ENCODE peak calls at places on chromosomes 1 and 21, in five cellular contexts. Z is HCT116, A is breast epithelium, J is AG04449, P is A549. B is an unnamed sample.

GRCh38 chr1:54172614-54173312 is 20.0 kb upstream of the CDCP2 start:
- DNase-seq in P (no peak), Z (no peak), J (no peak), A (no peak), B (no peak)

GRCh38 chr1:157410457-157410856 is 141.9 kb downstream of the FCRL5 start:
- DNase-seq in P (no peak), Z (no peak), A (no peak), J (no peak), B (no peak)

GRCh38 chr21:39867198-39867650 is at the start of gene PCP4:
- DNase-seq in P (peak; percentile 36), A (peak; percentile 53), J (no peak), Z (peak; percentile 27), B (peak; percentile 75)

GRCh38 chr1:175188936-175189335 is 3.6 kb downstream of the KIAA0040 start:
- DNase-seq in Z (no peak), J (no peak), A (no peak), P (no peak), B (no peak)

GRCh38 chr1:247551716-247552115 is 2.8 kb downstream of the GCSAML start:
- DNase-seq in J (peak; percentile 16), A (no peak), P (no peak), Z (no peak), B (no peak)

GRCh38 chr1:169094897-169095569 is 11.5 kb upstream of the ATP1B1 start:
- DNase-seq in A (no peak), J (no peak), Z (no peak), P (no peak), B (no peak)

GRCh38 chr1:21154717-21155116 is 22.0 kb downstream of the EIF4G3 start:
- DNase-seq in A (no peak), P (no peak), Z (no peak), J (no peak), B (no peak)

GRCh38 chr1:192809286-192810252 is 730 bp downstream of the RGS2 start:
- DNase-seq in J (no peak), P (peak; percentile 48), A (no peak), Z (no peak), B (no peak)

GRCh38 chr1:230772457-230773395 is 25.5 kb downstream of the CAPN9 start:
- DNase-seq in J (peak; percentile 26), P (peak; percentile 53), A (no peak), Z (no peak), B (peak; percentile 70)

GRCh38 chr1:113931456-113931855 is 2.3 kb downstream of the HIPK1 start:
- DNase-seq in A (no peak), J (no peak), Z (no peak), P (no peak), B (no peak)

GRCh38 chr1:221856188-221857093 is 114.6 kb upstream of the DUSP10 start:
- DNase-seq in A (no peak), P (no peak), J (no peak), Z (no peak), B (no peak)

GRCh38 chr1:237134929-237135328 is 92.9 kb downstream of the RYR2 start:
- DNase-seq in Z (no peak), P (no peak), J (no peak), A (no peak), B (no peak)

GRCh38 chr1:239744851-239745250 is 346.8 kb upstream of the FMN2 start:
- DNase-seq in A (no peak), J (no peak), P (no peak), Z (no peak), B (no peak)

GRCh38 chr1:54547601-54548388 is at the start of gene ACOT11:
- DNase-seq in P (no peak), Z (no peak), J (no peak), A (peak; percentile 71), B (no peak)

GRCh38 chr1:32240140-32240951 is 6.7 kb upstream of the FAM167B start:
- DNase-seq in J (no peak), Z (peak; percentile 58), P (peak; percentile 75), A (peak; percentile 75), B (peak; percentile 61)

GRCh38 chr21:16085436-16085835 is 355.7 kb downstream of the USP25 start:
- DNase-seq in P (no peak), Z (no peak), J (no peak), A (no peak), B (no peak)

GRCh38 chr1:18962121-18962721 is 5.7 kb upstream of the IFFO2 start:
- DNase-seq in Z (no peak), J (no peak), A (peak; percentile 92), P (no peak), B (no peak)

GRCh38 chr1:226723640-226724532 is 15.2 kb downstream of the ITPKB start:
- DNase-seq in P (no peak), A (no peak), J (peak; percentile 34), Z (no peak), B (peak; percentile 13)

GRCh38 chr1:175978476-175978875 is 228.6 kb downstream of the COP1 start:
- DNase-seq in A (no peak), Z (no peak), P (no peak), J (no peak), B (no peak)

GRCh38 chr1:235931181-235931738 is 64.6 kb upstream of the LYST start:
- DNase-seq in P (no peak), Z (no peak), J (no peak), A (no peak), B (no peak)

GRCh38 chr1:15123298-15123697 is 30.2 kb upstream of the TMEM51 start:
- DNase-seq in A (no peak), P (no peak), Z (no peak), J (no peak), B (no peak)

GRCh38 chr21:41571938-41572510 is 64.1 kb upstream of the TMPRSS2 start:
- DNase-seq in P (no peak), Z (peak; percentile 15), A (no peak), J (no peak), B (no peak)

GRCh38 chr1:14627608-14628489 is 29.4 kb downstream of the KAZN start:
- DNase-seq in J (no peak), Z (no peak), P (no peak), A (no peak), B (no peak)

GRCh38 chr1:229192031-229192430 is 78.9 kb upstream of the RAB4A start:
- DNase-seq in Z (no peak), J (no peak), P (no peak), A (no peak), B (no peak)

GRCh38 chr1:69290266-69290665 is 277.5 kb upstream of the LRRC7 start:
- DNase-seq in P (no peak), A (no peak), J (no peak), Z (no peak), B (no peak)

GRCh38 chr1:94925561-94926364 is 1.1 kb downstream of the CNN3 start:
- DNase-seq in P (peak; percentile 48), A (peak; percentile 93), J (peak; percentile 54), Z (peak; percentile 72), B (peak; percentile 75)

GRCh38 chr1:101284021-101284420 is 47.2 kb downstream of the S1PR1 start:
- DNase-seq in Z (no peak), A (no peak), J (no peak), P (no peak), B (no peak)

GRCh38 chr21:25583370-25584133 is 23.7 kb downstream of the MRPL39 start:
- DNase-seq in Z (no peak), J (no peak), P (no peak), A (no peak), B (no peak)

GRCh38 chr1:155989242-155989991 is 11.1 kb upstream of the ARHGEF2 start:
- DNase-seq in P (peak; percentile 71), J (no peak), A (peak; percentile 71), Z (no peak), B (peak; percentile 60)

GRCh38 chr1:246566808-246567154 is 525 bp downstream of the CNST start:
- DNase-seq in J (no peak), P (no peak), Z (no peak), A (peak; percentile 30), B (no peak)

DNA sequence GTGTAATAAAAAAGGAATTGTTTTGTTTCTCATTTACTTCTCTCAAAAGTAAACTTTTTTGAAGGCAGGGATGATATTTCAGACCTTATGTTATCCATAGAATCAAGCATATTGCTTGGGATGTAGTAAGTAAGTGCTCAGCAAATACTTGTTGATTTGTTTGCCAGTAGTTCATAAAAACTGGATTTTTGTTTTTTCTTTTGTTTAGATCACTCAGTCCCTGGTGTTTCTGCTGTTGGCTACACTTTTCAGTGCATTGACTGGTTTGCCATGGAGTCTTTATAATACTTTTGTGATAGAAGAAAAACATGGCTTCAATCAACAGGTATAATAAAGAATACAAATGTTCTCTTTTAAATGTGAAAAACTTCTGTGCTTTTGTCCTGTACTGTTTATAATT is 10.2 kb downstream of the ZMPSTE24 start:
- DNase-seq in A (no peak), J (no peak), Z (no peak), P (no peak), B (no peak)
- H3K4me3 ChIP-seq in A (no peak overlapping the region), J (no peak overlapping the region), Z (no peak overlapping the region), P (no peak overlapping the region), B (no peak overlapping the region)

DNA sequence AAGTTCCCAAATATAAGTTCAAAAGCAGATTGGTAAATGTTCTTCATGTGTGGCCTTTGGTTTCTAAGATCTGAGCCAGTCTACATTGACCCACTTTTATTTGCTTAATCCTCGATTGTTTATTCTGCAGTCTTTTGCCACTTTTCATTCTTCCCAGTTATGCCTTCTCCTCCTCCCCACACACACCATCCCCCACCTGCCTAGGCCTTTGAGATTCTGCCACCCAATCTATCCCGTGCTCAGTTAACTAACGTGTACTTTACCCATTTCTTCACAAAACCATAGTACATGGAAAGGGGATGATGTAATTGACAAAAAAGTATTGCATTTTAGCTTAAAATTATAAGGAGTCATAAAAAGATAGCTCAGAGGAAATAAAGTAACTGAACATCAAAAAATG is 3.7 kb downstream of the CFH start:
- DNase-seq in A (no peak), J (no peak), P (peak; percentile 25), Z (no peak), B (no peak)
- H3K4me3 ChIP-seq in A (no peak overlapping the region), J (no peak overlapping the region), P (no peak overlapping the region), Z (no peak overlapping the region), B (no peak overlapping the region)

GRCh38 chr1:42845193-42845592 is 1.2 kb upstream of the ZNF691 start:
- DNase-seq in P (no peak), Z (no peak), J (no peak), A (no peak), B (no peak)
- H3K4me3 ChIP-seq in P (no peak overlapping the region), Z (no peak overlapping the region), J (no peak overlapping the region), A (no peak overlapping the region), B (no peak overlapping the region)

GRCh38 chr1:72284084-72284397 is 1.7 kb upstream of the NEGR1 start:
- DNase-seq in J (no peak), P (peak; percentile 9), Z (no peak), A (no peak), B (no peak)
- H3K4me3 ChIP-seq in J (peak overlapping the region; percentile 76), P (peak overlapping the region; percentile 60), Z (no peak overlapping the region), A (peak overlapping the region; percentile 73), B (peak overlapping the region; percentile 43)

DNA sequence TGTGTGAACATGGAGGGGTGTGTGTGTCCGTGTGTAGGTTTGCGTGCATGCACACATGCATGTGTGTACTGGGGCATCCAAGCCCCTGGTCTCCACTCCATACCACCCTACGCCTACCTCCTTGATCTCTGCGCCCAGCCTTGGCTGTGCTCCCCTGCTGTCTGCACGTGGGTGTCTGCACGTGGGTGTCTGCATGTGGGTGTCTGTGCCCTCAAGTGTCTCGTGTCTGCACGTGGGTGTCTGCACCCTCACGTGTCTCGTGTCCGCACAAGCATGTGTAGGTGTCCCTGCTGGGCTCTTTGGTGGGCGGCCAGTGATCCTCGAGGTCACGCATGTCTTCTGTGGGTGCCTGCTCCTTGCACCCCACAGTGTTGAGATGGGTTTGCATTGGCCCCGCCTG is 21.1 kb downstream of the RNF223 start:
- DNase-seq in Z (no peak), P (no peak), J (no peak), A (no peak), B (no peak)
- H3K4me3 ChIP-seq in Z (no peak overlapping the region), P (no peak overlapping the region), J (no peak overlapping the region), A (no peak overlapping the region), B (no peak overlapping the region)